ENCODE peak calls at places on chromosomes 12 and 14, in four cellular contexts. Z is body of pancreas, S is breast epithelium, H is WTC11. P is an unnamed sample.

GRCh38 chr14:101380512-101380911 is 180.8 kb upstream of the DIO3 start:
- DNase-seq in S (peak; percentile 4), H (no peak), Z (no peak), P (no peak)

GRCh38 chr12:43805149-43805856 is 814 bp downstream of the TWF1 start:
- DNase-seq in Z (peak; percentile 7), H (no peak), S (no peak), P (peak; percentile 41)

GRCh38 chr14:33279865-33280264 is 341.2 kb downstream of the NPAS3 start:
- DNase-seq in Z (no peak), S (no peak), H (no peak), P (no peak)

GRCh38 chr12:93767524-93767863 is 90.3 kb downstream of the CRADD start:
- DNase-seq in Z (no peak), S (no peak), H (no peak), P (no peak)

GRCh38 chr12:120767071-120768024 is 41.7 kb downstream of the ACADS start:
- DNase-seq in Z (no peak), H (no peak), S (no peak), P (no peak)

GRCh38 chr14:76133103-76133502 is 18.6 kb upstream of the GPATCH2L start:
- DNase-seq in H (peak; percentile 51), Z (no peak), S (no peak), P (peak; percentile 61)

GRCh38 chr14:104016873-104017650 is 68.4 kb upstream of the ASPG start:
- DNase-seq in S (no peak), Z (no peak), H (no peak), P (no peak)

GRCh38 chr12:64995831-64996230 is 125.3 kb downstream of the WIF1 start:
- DNase-seq in H (no peak), S (no peak), Z (no peak), P (no peak)

GRCh38 chr14:74867673-74868072 is 8.3 kb downstream of the PROX2 start:
- DNase-seq in Z (no peak), H (no peak), S (peak; percentile 48), P (no peak)

GRCh38 chr14:80792756-80793155 is 148.8 kb downstream of the CEP128 start:
- DNase-seq in S (no peak), Z (no peak), H (no peak), P (no peak)

GRCh38 chr14:102215071-102215470 is 75.4 kb downstream of the WDR20 start:
- DNase-seq in H (no peak), Z (peak; percentile 32), S (no peak), P (no peak)

GRCh38 chr12:121634836-121635235 is 8.5 kb downstream of the ORAI1 start:
- DNase-seq in Z (no peak), H (no peak), S (no peak), P (no peak)

GRCh38 chr14:104440297-104440956 is 139.1 kb upstream of the C14orf180 start:
- DNase-seq in S (peak; percentile 9), H (no peak), Z (no peak), P (no peak)

GRCh38 chr14:103108749-103109207 is 14.3 kb downstream of the EXOC3L4 start:
- DNase-seq in Z (peak; percentile 45), S (no peak), H (no peak), P (peak; percentile 88)

GRCh38 chr12:64781374-64782029 is 22.3 kb upstream of the GNS start:
- DNase-seq in Z (peak; percentile 69), S (no peak), H (no peak), P (peak; percentile 38)

GRCh38 chr14:103000291-103000921 is 56.9 kb downstream of the CDC42BPB start:
- DNase-seq in H (no peak), Z (no peak), S (no peak), P (no peak)

GRCh38 chr12:113698505-113698858 is 226.8 kb upstream of the LHX5 start:
- DNase-seq in Z (no peak), H (no peak), S (no peak), P (no peak)

GRCh38 chr12:113693693-113694092 is 222.0 kb upstream of the LHX5 start:
- DNase-seq in Z (no peak), H (no peak), S (no peak), P (no peak)

GRCh38 chr12:113700943-113701342 is 229.3 kb upstream of the LHX5 start:
- DNase-seq in S (no peak), H (peak; percentile 43), Z (no peak), P (no peak)

GRCh38 chr12:113697104-113697503 is 225.4 kb upstream of the LHX5 start:
- DNase-seq in S (no peak), H (no peak), Z (no peak), P (no peak)

DNA sequence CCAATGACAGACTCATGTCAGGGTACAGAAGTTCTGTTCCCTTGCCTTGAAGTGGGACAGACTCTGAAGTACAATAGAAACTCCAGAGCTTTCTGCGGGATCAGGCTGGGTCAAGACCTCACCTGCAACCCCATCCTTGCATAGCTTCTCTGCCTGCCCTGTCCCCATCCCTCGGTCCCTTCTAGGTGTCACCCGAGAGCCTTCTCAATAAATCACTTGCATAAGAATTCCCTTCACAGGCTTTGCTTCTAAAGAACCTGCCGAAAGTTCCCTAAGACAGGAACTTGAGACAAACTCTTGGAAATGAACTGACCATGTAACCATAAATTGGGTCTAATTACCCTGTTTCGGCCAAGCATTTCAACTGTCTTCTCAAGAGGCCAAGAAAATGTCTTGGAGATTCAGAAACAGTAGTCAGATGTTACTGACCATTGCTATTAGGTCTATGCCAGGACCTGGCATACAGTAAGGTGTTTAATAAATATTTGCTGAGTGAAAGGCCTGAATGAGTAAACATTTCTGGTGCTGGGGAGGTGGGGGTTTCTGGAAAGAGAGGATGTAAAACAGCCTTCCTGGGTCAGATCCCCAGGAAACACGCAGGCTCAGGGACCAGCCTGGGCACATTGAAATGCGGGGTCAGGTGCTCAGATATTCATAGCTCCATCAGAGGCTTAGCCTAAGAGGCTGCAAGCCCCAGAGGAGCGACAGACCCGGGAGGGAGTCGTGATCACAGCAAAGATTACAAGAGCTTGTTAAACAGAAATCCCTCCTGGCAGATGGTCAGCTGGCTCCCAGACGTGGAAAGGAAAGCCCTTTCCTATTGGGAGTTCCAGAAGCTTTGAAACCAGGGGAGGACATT is 226.2 kb upstream of the LHX5 start:
- DNase-seq in H (no peak), Z (no peak), S (no peak), P (no peak)
- TF ChIP-seq CTCF in H (no peak), Z (no peak), S (no peak), P (no peak)

GRCh38 chr12:15152456-15152855 is 68.8 kb downstream of the RERG start:
- DNase-seq in S (no peak), Z (no peak), H (no peak), P (no peak)
- TF ChIP-seq CTCF in S (peak; percentile 19), Z (no peak), H (no peak), P (no peak)

DNA sequence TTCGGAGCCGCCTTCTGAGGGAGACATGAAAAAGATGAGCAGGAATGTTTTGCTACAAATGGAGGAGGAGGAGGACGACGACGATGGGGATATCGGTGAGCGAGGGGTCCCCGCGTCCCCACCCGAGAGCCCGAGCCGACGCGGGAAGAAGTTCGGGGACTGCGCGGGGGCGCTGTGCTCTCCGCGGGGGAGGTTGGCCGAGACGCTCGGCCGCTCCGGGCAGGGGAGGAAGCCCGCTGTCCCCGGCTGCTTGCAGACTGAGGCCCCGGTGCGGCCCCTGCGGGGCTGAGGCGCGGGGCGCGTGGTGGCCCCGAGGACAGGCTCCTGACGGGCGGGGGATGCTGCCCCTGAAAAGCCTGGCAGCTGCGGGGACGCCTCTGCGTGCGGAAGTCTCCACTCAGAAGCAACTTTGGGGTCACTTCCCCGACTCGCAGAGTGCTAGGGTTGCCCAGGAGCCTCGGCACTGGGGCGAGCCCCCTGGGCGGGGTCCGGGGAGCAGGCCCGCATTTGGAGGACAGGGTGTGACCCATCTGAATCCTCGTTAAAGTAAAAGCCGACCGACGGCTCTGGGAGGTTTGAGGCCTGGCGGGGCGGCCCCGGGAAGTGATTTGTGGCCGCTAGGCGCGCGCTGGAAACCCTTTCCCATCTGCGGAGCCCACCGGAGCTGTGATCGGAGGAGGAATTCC is 545 bp downstream of the ANO6 start:
- DNase-seq in H (peak; percentile 62), Z (peak; percentile 47), S (no peak), P (peak; percentile 73)
- TF ChIP-seq CTCF in H (no peak), Z (peak; percentile 8), S (peak; percentile 12), P (no peak)

GRCh38 chr14:35394326-35394725 is 10.2 kb downstream of the NFKBIA start:
- DNase-seq in H (no peak), Z (no peak), S (no peak), P (no peak)
- TF ChIP-seq CTCF in H (no peak), Z (no peak), S (no peak), P (no peak)

GRCh38 chr14:96867634-96868033 is 70.5 kb downstream of the VRK1 start:
- DNase-seq in S (no peak), H (no peak), Z (no peak), P (no peak)
- TF ChIP-seq CTCF in S (no peak), H (no peak), Z (no peak), P (no peak)

GRCh38 chr14:46651526-46652144 is at the start of gene RPL10L:
- DNase-seq in Z (no peak), S (no peak), H (peak; percentile 74), P (no peak)
- TF ChIP-seq CTCF in Z (no peak), S (no peak), H (peak; percentile 70), P (no peak)